ENCODE peak calls at places on chromosomes 3 and 15, in four cellular contexts. B is A549, T is K562, Y is H1. A is an unnamed sample.

GRCh38 chr3:115790759-115791158 is 167.4 kb downstream of the GAP43 start:
- DNase-seq in B (peak; percentile 94), T (peak; percentile 28), Y (no peak), A (peak; percentile 84)

GRCh38 chr3:98012974-98013373 is 22.1 kb downstream of the GABRR3 start:
- DNase-seq in B (no peak), T (no peak), Y (no peak), A (peak; percentile 50)

GRCh38 chr3:182729903-182730674 is 63.2 kb upstream of the ATP11B start:
- DNase-seq in B (no peak), T (no peak), Y (no peak), A (no peak)

GRCh38 chr15:90810354-90810753 is 58.0 kb upstream of the FURIN start:
- DNase-seq in B (no peak), T (no peak), Y (no peak), A (no peak)

GRCh38 chr3:10532939-10533730 is 27.7 kb upstream of the ATP2B2 start:
- DNase-seq in B (no peak), T (no peak), Y (peak; percentile 27), A (no peak)

GRCh38 chr3:50567386-50568182 is at the start of gene C3orf18:
- DNase-seq in B (peak; percentile 95), T (peak; percentile 95), Y (peak; percentile 96), A (peak; percentile 63)

GRCh38 chr3:48747703-48748102 is 30.7 kb upstream of the IP6K2 start:
- DNase-seq in B (no peak), T (no peak), Y (no peak), A (no peak)

GRCh38 chr3:2657408-2657807 is 452.8 kb downstream of the IL5RA start:
- DNase-seq in B (no peak), T (no peak), Y (no peak), A (no peak)

GRCh38 chr3:59542276-59542675 is 492.5 kb upstream of the CFAP20DC start:
- DNase-seq in B (no peak), T (no peak), Y (no peak), A (no peak)

GRCh38 chr3:48695113-48695753 is 9.5 kb upstream of the NCKIPSD start:
- DNase-seq in B (no peak), T (peak; percentile 27), Y (peak; percentile 82), A (no peak)

GRCh38 chr3:109023656-109024254 is 70.1 kb upstream of the GUCA1C start:
- DNase-seq in B (peak; percentile 6), T (peak; percentile 14), Y (no peak), A (peak; percentile 25)

GRCh38 chr15:70627322-70627721 is 136.0 kb downstream of the UACA start:
- DNase-seq in B (no peak), T (no peak), Y (no peak), A (no peak)

GRCh38 chr15:55255714-55256113 is 33.9 kb downstream of the RAB27A start:
- DNase-seq in B (no peak), T (no peak), Y (no peak), A (no peak)

GRCh38 chr3:5133689-5134088 is 11.6 kb downstream of the ARL8B start:
- DNase-seq in B (no peak), T (no peak), Y (no peak), A (no peak)

GRCh38 chr3:151962891-151963290 is 89.4 kb downstream of the SUCNR1 start:
- DNase-seq in B (no peak), T (no peak), Y (no peak), A (no peak)

GRCh38 chr15:81113861-81114261 is 20.2 kb upstream of the CFAP161 start:
- DNase-seq in B (no peak), T (no peak), Y (no peak), A (no peak)

GRCh38 chr3:197393711-197394110 is 95.3 kb upstream of the DLG1 start:
- DNase-seq in B (no peak), T (no peak), Y (no peak), A (no peak)

GRCh38 chr3:150428562-150428961 is 20.5 kb downstream of the TSC22D2 start:
- DNase-seq in B (no peak), T (no peak), Y (no peak), A (no peak)

GRCh38 chr3:87771338-87772059 is 287.3 kb downstream of the CGGBP1 start:
- DNase-seq in B (no peak), T (peak; percentile 15), Y (peak; percentile 52), A (peak; percentile 35)

GRCh38 chr15:101275018-101275417 is 2.3 kb downstream of the SELENOS start:
- DNase-seq in B (no peak), T (no peak), Y (no peak), A (no peak)

GRCh38 chr3:100041328-100041749 is 73.0 kb downstream of the FILIP1L start:
- DNase-seq in B (no peak), T (no peak), Y (no peak), A (peak; percentile 48)

GRCh38 chr15:101063891-101064794 is 145.0 kb downstream of the LRRK1 start:
- DNase-seq in B (no peak), T (no peak), Y (no peak), A (peak; percentile 58)

GRCh38 chr15:85592148-85592547 is 202.6 kb downstream of the KLHL25 start:
- DNase-seq in B (no peak), T (no peak), Y (no peak), A (peak; percentile 27)

GRCh38 chr3:23826382-23827061 is 20.8 kb downstream of the UBE2E1 start:
- DNase-seq in B (no peak), T (peak; percentile 12), Y (no peak), A (no peak)

GRCh38 chr15:40251455-40252140 is 12.7 kb downstream of the PAK6 start:
- DNase-seq in B (no peak), T (no peak), Y (no peak), A (no peak)

GRCh38 chr15:66630801-66631351 is 65.1 kb upstream of the LCTL start:
- DNase-seq in B (no peak), T (peak; percentile 72), Y (no peak), A (no peak)

GRCh38 chr15:64979252-64979710 is 10.4 kb downstream of the SPG21 start:
- DNase-seq in B (no peak), T (no peak), Y (no peak), A (no peak)

DNA sequence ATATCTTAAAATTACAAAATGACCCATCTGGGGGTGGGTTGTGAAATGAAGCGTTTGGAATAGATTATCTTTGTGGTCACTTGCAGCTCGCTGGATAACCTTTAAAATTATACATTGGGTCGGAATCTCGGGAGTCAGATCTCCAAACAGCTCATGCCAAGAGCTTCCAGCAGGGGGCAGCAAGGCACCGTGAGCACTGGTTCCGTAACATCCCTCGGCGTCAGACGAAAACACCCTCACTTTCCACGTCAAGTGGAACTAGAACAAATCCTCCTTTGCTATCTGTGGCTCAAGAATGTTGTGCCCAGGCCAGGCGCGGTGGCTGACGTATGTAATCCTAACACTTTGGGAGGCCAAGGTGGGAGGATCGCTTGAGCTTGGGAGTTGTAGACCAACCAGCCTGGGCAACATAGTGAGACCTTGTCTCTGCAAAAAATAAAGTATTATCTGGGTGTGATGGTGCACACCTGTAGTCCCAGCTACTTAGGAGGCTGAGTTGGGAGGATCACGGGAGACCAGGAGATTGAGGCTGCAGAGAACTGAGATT is 31.1 kb downstream of the UMPS start:
- DNase-seq in B (peak; percentile 68), T (peak; percentile 68), Y (peak; percentile 91), A (peak; percentile 66)
- TF ChIP-seq EP300 in B (no peak), T (no peak), Y (no peak), A (no peak)

DNA sequence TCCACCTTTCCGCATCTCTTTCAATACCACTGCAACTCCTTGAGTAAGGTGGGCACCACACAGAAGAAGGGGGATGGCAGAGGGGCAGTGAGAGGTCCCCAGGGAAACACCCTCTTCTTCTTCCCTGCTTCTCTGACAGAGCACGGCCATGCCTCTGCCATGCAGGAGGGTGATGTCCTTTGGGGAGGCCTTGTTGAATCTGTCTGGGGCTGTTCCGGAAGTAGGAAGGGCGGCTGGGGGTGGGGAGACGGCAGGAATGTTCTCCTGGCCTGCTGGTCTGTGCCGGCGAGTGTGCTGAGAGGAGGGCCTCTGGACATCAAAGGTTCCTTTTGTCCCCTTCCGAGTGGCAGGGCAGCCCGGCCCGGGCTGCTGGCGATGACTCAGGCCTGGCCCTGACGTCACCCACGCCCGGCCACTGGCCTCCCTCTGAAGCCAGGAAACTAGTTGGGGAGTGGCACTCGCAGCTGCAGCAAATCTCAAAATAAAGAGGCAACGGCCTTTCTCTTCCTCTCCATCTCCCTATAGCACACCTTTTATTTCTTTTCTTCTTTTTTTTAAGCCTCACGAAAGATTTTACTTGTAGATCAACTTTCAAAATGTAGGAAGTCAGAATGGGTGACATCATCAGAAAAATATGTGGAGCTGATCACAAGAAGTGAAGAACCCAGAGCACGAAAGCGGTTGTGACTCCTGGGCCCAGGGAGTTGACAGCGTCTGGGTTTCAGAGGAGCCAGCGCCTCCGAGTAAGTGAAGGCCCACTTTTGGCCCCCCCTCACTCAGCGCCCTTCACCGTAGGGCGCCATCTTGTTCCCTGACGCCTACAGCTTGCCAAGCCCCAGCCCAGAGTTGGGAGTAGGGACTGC is at the start of gene ZBTB38:
- DNase-seq in B (peak; percentile 95), T (peak; percentile 91), Y (peak; percentile 66), A (peak; percentile 97)
- TF ChIP-seq JUN in B (peak; percentile 99), T (peak; percentile 95), Y (no peak), A (peak; percentile 83)

GRCh38 chr3:158768881-158769518 is 32.9 kb upstream of the MFSD1 start:
- DNase-seq in B (no peak), T (no peak), Y (no peak), A (peak; percentile 90)
- TF ChIP-seq EP300 in B (peak; percentile 58), T (no peak), Y (no peak), A (peak; percentile 21)

DNA sequence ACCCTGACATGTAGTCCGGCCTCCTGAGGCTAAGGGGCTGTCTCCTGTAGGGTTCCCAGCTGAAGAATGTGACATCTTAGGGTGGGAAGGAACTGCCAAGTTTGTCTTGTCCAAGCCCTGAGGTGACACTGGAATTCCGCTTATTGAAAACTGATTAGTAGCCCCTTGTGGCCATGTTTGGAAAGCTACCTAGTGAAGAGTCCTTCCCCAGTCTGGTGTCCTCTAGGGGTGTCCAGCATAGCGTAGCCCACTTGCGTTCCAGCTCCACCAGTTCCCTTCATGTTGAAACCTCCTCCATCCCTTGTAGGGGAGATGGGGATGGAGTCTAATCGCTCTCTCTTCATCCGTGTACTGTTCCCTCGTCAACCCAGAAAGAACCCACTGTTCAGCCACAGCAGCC is 79.5 kb downstream of the CHDH start:
- DNase-seq in B (no peak), T (no peak), Y (no peak), A (peak; percentile 3)
- TF ChIP-seq JUN in B (no peak), T (no peak), Y (no peak), A (no peak)

GRCh38 chr3:149129326-149130123 is at the start of gene HPS3:
- DNase-seq in B (peak; percentile 82), T (peak; percentile 89), Y (peak; percentile 87), A (peak; percentile 79)
- TF ChIP-seq EP300 in B (no peak), T (no peak), Y (no peak), A (no peak)

A was measured in HepG2.